ENCODE peak calls at places on chromosomes 7 and 10, in ten cellular contexts. D, Y, G, A, Z, W, L, B, P and H are unnamed samples.

GRCh38 chr10:78729366-78729765 is 339.4 kb upstream of the ZMIZ1 start:
- DNase-seq in Z (no peak), Y (no peak), A (no peak), D (no peak), P (no peak), G (no peak), L (no peak), W (no peak), B (no peak), H (no peak)

GRCh38 chr10:6061056-6061455 is 1.1 kb downstream of the IL2RA start:
- DNase-seq in A (no peak), D (no peak), B (no peak), P (no peak), G (no peak), L (no peak), Z (no peak), W (no peak), Y (no peak), H (no peak)

GRCh38 chr7:20785211-20786048 is 1.3 kb downstream of the SP8 start:
- DNase-seq in L (no peak), A (no peak), B (peak; percentile 29), D (peak; percentile 27), Y (no peak), Z (no peak), W (no peak), G (no peak), P (no peak), H (no peak)

GRCh38 chr10:119817991-119818888 is 54.4 kb downstream of the MCMBP start:
- DNase-seq in P (peak; percentile 62), G (peak; percentile 74), Z (peak; percentile 35), D (no peak), B (peak; percentile 31), W (peak; percentile 62), L (peak; percentile 90), Y (no peak), A (peak; percentile 92), H (peak; percentile 48)

GRCh38 chr7:149772236-149772820 is 1.1 kb downstream of the ZNF467 start:
- DNase-seq in P (no peak), L (no peak), A (peak; percentile 56), G (peak; percentile 83), Z (peak; percentile 35), Y (no peak), W (no peak), D (no peak), B (peak; percentile 85), H (no peak)

GRCh38 chr10:10977978-10978377 is 39.7 kb upstream of the CELF2 start:
- DNase-seq in B (no peak), P (peak; percentile 62), G (no peak), Y (no peak), W (no peak), A (no peak), D (no peak), L (no peak), Z (no peak), H (no peak)

GRCh38 chr7:50342616-50343114 is 38.1 kb downstream of the IKZF1 start:
- DNase-seq in G (no peak), Z (no peak), B (no peak), Y (no peak), A (no peak), D (no peak), P (peak; percentile 15), W (peak; percentile 45), L (no peak), H (no peak)

GRCh38 chr10:20958764-20959163 is 61.7 kb upstream of the NEBL start:
- DNase-seq in Z (no peak), B (no peak), D (no peak), L (no peak), Y (no peak), W (no peak), G (no peak), P (no peak), A (no peak), H (no peak)

GRCh38 chr7:74514131-74514591 is 60.5 kb downstream of the GTF2IRD1 start:
- DNase-seq in Z (peak; percentile 21), W (no peak), G (no peak), B (no peak), Y (no peak), L (no peak), P (no peak), A (no peak), D (no peak), H (no peak)

GRCh38 chr7:127876393-127876792 is 154.8 kb downstream of the LRRC4 start:
- DNase-seq in B (no peak), Z (no peak), D (peak; percentile 55), W (peak; percentile 29), L (no peak), Y (no peak), G (no peak), P (peak; percentile 68), A (no peak), H (peak; percentile 20)

GRCh38 chr10:48713966-48714618 is 29.4 kb downstream of the WDFY4 start:
- DNase-seq in W (no peak), P (no peak), D (no peak), L (no peak), B (no peak), A (no peak), Y (no peak), Z (no peak), G (no peak), H (no peak)

GRCh38 chr7:80681272-80681885 is 42.9 kb downstream of the CD36 start:
- DNase-seq in P (peak; percentile 45), Y (peak; percentile 14), A (peak; percentile 2), G (no peak), Z (no peak), L (no peak), B (no peak), W (peak; percentile 41), D (peak; percentile 65), H (peak; percentile 47)

GRCh38 chr10:89531359-89531758 is 4.0 kb downstream of the SLC16A12 start:
- DNase-seq in Y (no peak), D (no peak), P (no peak), G (no peak), L (no peak), Z (no peak), B (no peak), A (no peak), W (no peak), H (no peak)

DNA sequence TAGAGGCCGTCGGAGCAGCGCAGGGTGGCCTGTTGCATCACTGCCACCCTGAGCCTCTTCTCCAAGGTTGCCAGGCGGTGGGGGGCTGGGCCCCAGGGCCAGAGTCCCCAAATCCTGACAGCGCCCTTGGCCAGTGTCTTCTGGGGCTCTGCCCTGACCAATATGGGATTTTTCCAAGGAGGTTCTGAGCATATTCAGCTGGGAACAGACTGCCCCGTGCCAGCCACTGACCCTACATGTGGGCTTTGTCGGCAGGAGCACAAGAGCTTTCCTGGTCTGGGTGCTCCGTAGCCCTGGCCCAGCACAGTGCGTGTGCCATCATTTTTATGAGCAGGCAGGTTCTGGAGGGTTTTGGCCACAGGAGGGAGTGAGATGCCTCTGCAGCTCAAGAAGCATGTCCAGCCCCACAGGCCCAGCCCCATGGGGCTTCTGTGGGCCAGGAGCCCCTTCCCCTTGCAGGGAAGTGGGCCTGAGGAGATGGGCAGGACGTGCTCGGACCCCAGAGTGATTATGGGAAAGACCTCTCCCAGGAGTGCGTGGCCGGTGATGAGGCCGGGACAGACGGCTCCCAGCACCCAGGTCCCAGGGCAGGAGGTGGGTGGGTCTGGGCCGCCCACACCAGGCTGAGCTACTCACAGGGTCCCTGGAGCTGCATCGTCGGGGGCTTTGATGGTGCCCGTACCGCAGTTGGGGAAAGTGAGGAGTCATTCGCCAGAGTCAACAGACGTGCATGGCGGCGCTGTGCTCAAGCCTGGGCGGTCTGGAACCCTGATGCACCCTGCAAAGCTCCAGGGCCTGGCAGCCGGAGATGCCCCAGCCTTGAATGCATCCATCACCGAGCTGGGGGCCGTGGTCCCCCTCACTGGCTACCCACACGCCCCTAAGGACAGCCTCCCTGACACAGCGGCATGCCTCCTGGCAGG is 66.6 kb downstream of the PWWP2B start:
- DNase-seq in L (peak; percentile 39), Z (no peak), Y (no peak), P (peak; percentile 34), A (no peak), B (peak; percentile 22), D (peak; percentile 19), G (no peak), W (no peak), H (no peak)
- H3K4me3 ChIP-seq in L (no peak overlapping the region), Z (no peak overlapping the region), Y (no peak overlapping the region), P (no peak overlapping the region), A (no peak overlapping the region), B (no peak overlapping the region), D (no peak overlapping the region), G (no peak overlapping the region), W (no peak overlapping the region), H (no peak overlapping the region)

GRCh38 chr7:155357573-155358041 is 59.9 kb downstream of the INSIG1 start:
- DNase-seq in Y (no peak), D (no peak), B (no peak), W (no peak), L (no peak), G (peak; percentile 56), Z (no peak), P (peak; percentile 81), A (no peak), H (no peak)
- H3K4me3 ChIP-seq in Y (no peak overlapping the region), D (no peak overlapping the region), B (no peak overlapping the region), W (no peak overlapping the region), L (no peak overlapping the region), G (no peak overlapping the region), Z (no peak overlapping the region), P (no peak overlapping the region), A (no peak overlapping the region), H (no peak overlapping the region)

DNA sequence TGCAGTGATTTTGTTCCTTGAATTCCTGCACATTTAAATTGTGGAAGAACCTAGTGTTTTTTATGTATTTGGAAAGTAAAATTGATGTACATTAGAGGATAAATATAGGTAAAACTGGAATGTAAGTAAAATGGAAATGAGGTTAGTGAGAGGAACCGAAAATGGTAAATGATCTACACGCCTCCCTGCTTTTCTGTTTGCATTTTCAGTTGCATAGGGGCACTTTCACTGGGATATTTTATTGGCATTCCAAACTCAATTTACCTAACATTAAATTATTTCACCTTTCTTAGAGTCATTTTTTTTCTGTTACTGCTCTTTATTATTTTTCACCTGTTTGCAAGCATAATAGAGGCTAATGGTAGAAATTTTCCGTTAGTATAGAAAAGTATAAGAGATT is 8.0 kb downstream of the CDK13 start:
- DNase-seq in Z (no peak), Y (no peak), B (no peak), L (no peak), A (no peak), W (no peak), P (no peak), G (no peak), D (no peak), H (no peak)
- H3K4me3 ChIP-seq in Z (no peak overlapping the region), Y (no peak overlapping the region), B (no peak overlapping the region), L (no peak overlapping the region), A (no peak overlapping the region), W (no peak overlapping the region), P (no peak overlapping the region), G (no peak overlapping the region), D (no peak overlapping the region), H (no peak overlapping the region)

DNA sequence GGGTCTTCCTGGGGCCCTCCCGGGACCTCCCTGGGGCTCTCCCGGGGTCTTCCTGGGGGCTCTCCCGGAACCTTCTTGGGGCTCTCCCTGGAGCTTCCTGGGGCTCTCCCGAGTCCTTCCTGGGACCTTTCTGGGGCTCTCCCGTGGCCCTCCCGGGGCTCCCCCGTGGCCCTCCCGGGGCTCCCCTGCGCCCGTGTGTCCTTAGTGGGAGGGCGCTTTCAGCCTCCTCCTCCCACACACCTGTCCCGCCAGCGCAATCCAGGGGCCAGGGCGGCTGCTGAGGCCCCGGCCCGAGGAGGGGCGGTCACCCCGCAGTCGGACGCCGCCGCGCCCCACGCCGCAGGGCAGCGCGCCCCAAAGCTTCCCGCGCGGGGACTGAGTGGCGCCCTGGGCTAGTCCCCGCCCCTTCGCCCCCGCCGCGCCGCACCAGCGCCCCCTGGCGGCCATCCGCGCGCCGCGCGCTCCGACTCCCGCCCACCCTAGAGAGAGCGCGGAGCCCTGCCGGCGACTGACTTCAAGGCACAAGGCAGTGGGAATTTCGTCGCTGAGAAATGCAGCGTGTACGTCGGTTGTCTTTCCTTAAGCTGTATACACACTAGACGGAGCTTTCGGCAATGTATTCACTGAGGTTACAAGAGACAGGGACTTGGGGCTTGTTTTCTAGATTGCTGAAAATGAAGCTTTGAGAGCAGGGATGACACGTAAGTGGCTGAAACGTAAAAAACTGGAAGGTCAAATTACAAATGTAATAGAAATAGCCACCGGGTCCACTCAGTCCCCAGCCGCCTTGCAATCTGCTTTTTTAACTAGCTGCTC is 47.1 kb downstream of the INSIG1 start:
- DNase-seq in Y (peak; percentile 37), L (peak; percentile 74), P (peak; percentile 66), B (peak; percentile 82), W (peak; percentile 67), A (peak; percentile 76), D (peak; percentile 88), G (peak; percentile 90), Z (peak; percentile 65), H (peak; percentile 64)
- H3K4me3 ChIP-seq in Y (peak overlapping the region; percentile 25), L (peak overlapping the region; percentile 31), P (peak overlapping the region; percentile 13), B (peak overlapping the region; percentile 32), W (no peak overlapping the region), A (peak overlapping the region; percentile 75), D (peak overlapping the region; percentile 61), G (peak overlapping the region; percentile 43), Z (peak overlapping the region; percentile 38), H (peak overlapping the region; percentile 30)